ENCODE peak calls at places on chromosomes 1 and 21, in nine cellular contexts. Q, Y, G, X, H, J, V, D and U are unnamed samples.
A peak's percentile ranks its signal among the peaks of the same experiment; 100 is the strongest.

GRCh38 chr1:85465791-85466134 is 804 bp upstream of the DDAH1 start:
- DNase-seq in H (peak; percentile 28), D (no peak), X (no peak), Y (no peak), V (peak; percentile 27), J (no peak), G (no peak), Q (no peak), U (no peak)

GRCh38 chr1:201800246-201800645 is 28.7 kb upstream of the IPO9 start:
- DNase-seq in J (no peak), D (no peak), X (no peak), V (no peak), Q (no peak), Y (no peak), H (no peak), G (no peak), U (no peak)

GRCh38 chr1:8540971-8541370 is 223.1 kb downstream of the SLC45A1 start:
- DNase-seq in Y (no peak), G (peak; percentile 33), Q (no peak), V (peak; percentile 29), J (no peak), D (peak; percentile 44), X (no peak), H (peak; percentile 66), U (no peak)

GRCh38 chr1:151199860-151200581 is 1.7 kb downstream of the PIP5K1A start:
- DNase-seq in Y (no peak), V (peak; percentile 94), Q (no peak), D (peak; percentile 92), X (no peak), H (peak; percentile 95), G (peak; percentile 79), J (no peak), U (peak; percentile 78)

GRCh38 chr1:224312025-224312424 is 17.9 kb downstream of the NVL start:
- DNase-seq in X (no peak), Y (no peak), D (no peak), H (no peak), G (no peak), J (no peak), Q (no peak), V (no peak), U (no peak)

GRCh38 chr1:28354121-28354520 is 15.4 kb upstream of the PHACTR4 start:
- DNase-seq in D (peak; percentile 68), V (peak; percentile 66), G (no peak), J (no peak), Y (no peak), X (no peak), H (peak; percentile 87), Q (no peak), U (no peak)

GRCh38 chr1:58804853-58805252 is 21.0 kb upstream of the JUN start:
- DNase-seq in V (no peak), X (no peak), Q (peak; percentile 10), D (no peak), Y (no peak), J (no peak), G (no peak), H (no peak), U (no peak)

GRCh38 chr1:117007719-117008013 is 6.1 kb downstream of the CD101 start:
- DNase-seq in J (no peak), X (no peak), Y (no peak), V (no peak), G (no peak), Q (no peak), D (no peak), H (peak; percentile 25), U (no peak)

GRCh38 chr21:42088658-42089057 is 17.5 kb downstream of the UMODL1 start:
- DNase-seq in X (no peak), J (no peak), G (no peak), Q (no peak), Y (no peak), V (no peak), H (no peak), D (no peak), U (no peak)

GRCh38 chr1:73033637-73034036 is 751.3 kb upstream of the NEGR1 start:
- DNase-seq in V (no peak), X (no peak), H (no peak), D (no peak), J (no peak), Q (no peak), Y (no peak), G (no peak), U (no peak)

GRCh38 chr1:4140821-4141220 is 240.7 kb upstream of the C1orf174 start:
- DNase-seq in H (no peak), G (no peak), D (no peak), Y (no peak), J (no peak), Q (no peak), V (no peak), X (no peak), U (no peak)

GRCh38 chr1:117964290-117965038 is 34.9 kb downstream of the WDR3 start:
- DNase-seq in G (peak; percentile 11), J (no peak), H (peak; percentile 44), Q (no peak), X (no peak), D (peak; percentile 13), V (peak; percentile 47), Y (no peak), U (peak; percentile 7)

GRCh38 chr1:19786988-19787423 is 12.7 kb downstream of the TMCO4 start:
- DNase-seq in Y (no peak), D (no peak), H (no peak), J (peak; percentile 55), Q (no peak), V (no peak), X (no peak), G (no peak), U (no peak)

GRCh38 chr21:42466700-42467612 is 29.1 kb downstream of the RSPH1 start:
- DNase-seq in H (peak; percentile 46), Q (no peak), G (peak; percentile 34), V (peak; percentile 52), X (no peak), D (peak; percentile 21), J (no peak), Y (no peak), U (no peak)

GRCh38 chr1:1330366-1331067 is 563 bp upstream of the TAS1R3 start:
- DNase-seq in J (no peak), V (no peak), G (no peak), X (no peak), Q (no peak), Y (no peak), H (no peak), D (no peak), U (no peak)

GRCh38 chr1:114756949-114757454 is 782 bp downstream of the CSDE1 start:
- DNase-seq in X (peak; percentile 45), Q (no peak), V (peak; percentile 57), Y (peak; percentile 23), D (peak; percentile 64), J (no peak), G (peak; percentile 29), H (peak; percentile 78), U (no peak)

GRCh38 chr1:6464514-6464836 is 1.5 kb downstream of the TNFRSF25 start:
- DNase-seq in X (no peak), Q (no peak), V (no peak), J (no peak), G (no peak), D (no peak), Y (peak; percentile 78), H (no peak), U (no peak)

GRCh38 chr1:113998361-113998760 is 19.1 kb downstream of the OLFML3 start:
- DNase-seq in Y (no peak), D (peak; percentile 63), Q (no peak), J (no peak), H (peak; percentile 33), V (no peak), X (no peak), G (peak; percentile 28), U (no peak)

GRCh38 chr1:244370060-244370637 is 81.6 kb downstream of the ADSS2 start:
- DNase-seq in V (no peak), Y (no peak), J (no peak), H (no peak), Q (no peak), G (no peak), X (no peak), D (no peak), U (no peak)
- TF ChIP-seq CTCF in V (no peak), Y (no peak), J (no peak), H (no peak), Q (no peak), G (no peak), X (no peak), D (no peak), U (no peak)

GRCh38 chr1:158058339-158059025 is 65.0 kb downstream of the KIRREL1 start:
- DNase-seq in V (no peak), D (no peak), H (no peak), Q (no peak), J (no peak), G (no peak), Y (no peak), X (no peak), U (no peak)
- H3K4me3 ChIP-seq in V (no peak overlapping the region), D (no peak overlapping the region), H (no peak overlapping the region), Q (no peak overlapping the region), J (no peak overlapping the region), G (no peak overlapping the region), Y (no peak overlapping the region), X (no peak overlapping the region), U (no peak overlapping the region)

DNA sequence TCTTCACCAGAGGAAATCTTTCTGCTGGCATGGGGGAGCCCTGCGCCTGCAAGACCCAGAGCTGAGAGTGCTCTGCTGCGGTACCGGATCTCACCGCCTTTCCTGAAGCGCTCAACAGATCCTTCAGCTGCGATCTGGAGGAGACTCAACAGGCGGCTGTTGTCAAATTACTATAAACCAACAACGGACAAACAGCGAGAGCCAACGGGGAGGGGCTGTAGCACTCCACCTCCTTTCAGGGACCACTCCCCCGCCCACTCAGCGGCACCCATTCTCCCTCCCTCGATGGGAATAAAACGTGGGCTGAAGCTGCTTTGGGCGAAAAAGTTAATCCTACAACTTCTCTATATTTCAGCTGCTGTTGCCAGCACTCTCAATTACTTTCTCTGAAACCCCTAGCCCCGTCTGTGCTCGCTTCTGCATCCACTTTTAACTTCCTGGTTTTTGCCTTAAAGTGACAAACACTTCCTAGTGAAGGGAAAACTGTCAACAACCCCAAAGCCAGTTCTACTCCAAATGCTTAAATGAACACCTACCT is at the start of gene FMO5:
- DNase-seq in J (peak; percentile 57), H (peak; percentile 57), X (peak; percentile 73), D (peak; percentile 75), Y (peak; percentile 62), G (peak; percentile 54), Q (peak; percentile 38), V (peak; percentile 62), U (no peak)
- TF ChIP-seq CTCF in J (peak; percentile 55), H (peak; percentile 42), X (no peak), D (peak; percentile 19), Y (peak; percentile 22), G (peak; percentile 10), Q (no peak), V (peak; percentile 33), U (peak; percentile 11)

GRCh38 chr1:30779294-30780071 is 21.9 kb upstream of the LAPTM5 start:
- DNase-seq in H (peak; percentile 68), D (peak; percentile 70), G (peak; percentile 71), J (peak; percentile 69), Y (peak; percentile 86), V (peak; percentile 40), Q (peak; percentile 88), X (peak; percentile 84), U (no peak)
- H3K4me3 ChIP-seq in H (no peak overlapping the region), D (no peak overlapping the region), G (no peak overlapping the region), J (no peak overlapping the region), Y (no peak overlapping the region), V (no peak overlapping the region), Q (peak overlapping the region; percentile 25), X (no peak overlapping the region), U (no peak overlapping the region)